ENCODE peak calls at places on chromosomes 1 and 21, in eight cellular contexts. K is fibroblast of the aortic adventitia; P is left lung; S is effector memory CD4-positive, alpha-beta T cell; I is cardiac fibroblast; M is ovary; F is PC-9; D is GM06990. B is an unnamed sample.

GRCh38 chr21:39079617-39080016 is 103.6 kb downstream of the PSMG1 start:
- DNase-seq in M (no peak), D (no peak), I (no peak), F (no peak), P (peak; percentile 95), K (no peak), S (no peak), B (peak; percentile 91)

GRCh38 chr1:113303252-113303651 is 87.1 kb upstream of the MAGI3 start:
- DNase-seq in M (no peak), K (no peak), P (no peak), S (no peak), F (no peak), I (no peak), D (no peak), B (no peak)

GRCh38 chr1:225746361-225747179 is 31.1 kb upstream of the SRP9 start:
- DNase-seq in K (peak; percentile 94), I (peak; percentile 93), P (no peak), D (no peak), F (peak; percentile 59), M (peak; percentile 79), S (no peak), B (peak; percentile 87)

GRCh38 chr1:5938068-5938740 is 54.0 kb downstream of the NPHP4 start:
- DNase-seq in K (no peak), P (no peak), F (no peak), S (no peak), D (no peak), M (no peak), I (peak; percentile 34), B (peak; percentile 23)

GRCh38 chr1:19307804-19308508 is 4.0 kb downstream of the AKR7A2 start:
- DNase-seq in K (no peak), F (no peak), M (no peak), D (no peak), S (no peak), I (no peak), P (no peak), B (no peak)

GRCh38 chr1:152411144-152411543 is 2.9 kb downstream of the CRNN start:
- DNase-seq in P (no peak), D (no peak), I (no peak), S (no peak), F (no peak), M (no peak), K (no peak), B (no peak)

GRCh38 chr1:203985044-203985443 is 87.9 kb upstream of the SOX13 start:
- DNase-seq in M (no peak), F (peak; percentile 51), D (no peak), P (no peak), K (no peak), I (no peak), S (no peak), B (no peak)

GRCh38 chr1:243261389-243261788 is 5.5 kb downstream of the SDCCAG8 start:
- DNase-seq in K (peak; percentile 88), D (no peak), P (no peak), M (no peak), I (peak; percentile 76), F (no peak), S (no peak), B (no peak)

GRCh38 chr1:33982419-33982818 is 118.5 kb downstream of the HMGB4 start:
- DNase-seq in K (no peak), I (no peak), F (no peak), D (no peak), M (no peak), P (no peak), S (no peak), B (no peak)

DNA sequence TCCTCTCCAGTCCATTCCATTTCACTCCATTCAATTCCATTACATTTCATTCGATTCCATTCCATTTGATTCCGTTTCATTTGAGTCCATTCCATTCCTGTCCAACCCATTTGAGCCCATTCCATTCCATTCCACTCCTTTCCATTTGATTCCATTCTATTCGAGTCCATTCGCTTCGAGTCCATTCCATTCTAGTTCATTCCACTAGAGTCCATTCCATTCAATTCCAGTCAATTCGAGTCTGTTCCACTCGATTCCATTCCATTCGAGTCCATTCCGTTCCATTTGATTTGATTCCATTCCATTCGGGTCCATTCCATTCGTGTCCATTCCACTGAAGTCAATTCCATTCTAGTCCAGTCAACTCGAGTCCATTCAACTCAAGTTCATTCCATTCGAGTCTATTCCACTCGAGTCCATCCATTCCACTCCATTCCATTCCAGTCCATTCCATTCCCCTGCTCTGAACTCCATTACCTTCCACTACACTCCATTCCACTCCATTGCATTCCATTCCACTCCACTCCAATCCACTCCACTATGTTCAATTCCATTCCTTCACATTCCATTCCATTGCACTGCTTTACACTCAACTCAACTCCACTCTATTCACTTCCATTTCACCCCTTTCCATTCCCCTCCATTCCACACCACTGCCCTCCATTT is 2569.4 kb upstream of the TPTE start:
- DNase-seq in S (no peak), P (no peak), K (no peak), I (no peak), D (no peak), F (no peak), M (no peak), B (no peak)
- H3K4me3 ChIP-seq in S (no peak overlapping the region), P (no peak overlapping the region), K (no peak overlapping the region), I (no peak overlapping the region), D (no peak overlapping the region), F (no peak overlapping the region), M (no peak overlapping the region), B (no peak overlapping the region)

GRCh38 chr21:26070822-26071425 is 99.6 kb downstream of the APP start:
- DNase-seq in K (peak; percentile 62), M (peak; percentile 40), P (no peak), D (peak; percentile 4), I (peak; percentile 68), F (no peak), S (no peak), B (peak; percentile 90)
- H3K4me3 ChIP-seq in K (no peak overlapping the region), M (no peak overlapping the region), P (no peak overlapping the region), D (no peak overlapping the region), I (no peak overlapping the region), F (no peak overlapping the region), S (peak overlapping the region; percentile 28), B (peak overlapping the region; percentile 37)

GRCh38 chr21:14210738-14211137 is at the start of gene LIPI:
- DNase-seq in D (no peak), S (no peak), M (no peak), K (no peak), F (no peak), I (no peak), P (no peak), B (no peak)

GRCh38 chr21:14215971-14216621 is at the start of gene RBM11:
- DNase-seq in M (peak; percentile 86), I (peak; percentile 39), K (peak; percentile 8), F (peak; percentile 75), P (peak; percentile 93), D (peak; percentile 74), S (peak; percentile 45), B (peak; percentile 8)

GRCh38 chr21:14213164-14213563 is 2.4 kb upstream of the LIPI start:
- DNase-seq in D (no peak), M (no peak), P (no peak), K (no peak), F (no peak), S (no peak), I (no peak), B (no peak)
- H3K4me3 ChIP-seq in D (no peak overlapping the region), M (no peak overlapping the region), P (no peak overlapping the region), K (no peak overlapping the region), F (no peak overlapping the region), S (no peak overlapping the region), I (no peak overlapping the region), B (no peak overlapping the region)

GRCh38 chr1:109509176-109510134 is at the start of gene AMIGO1:
- DNase-seq in D (peak; percentile 75), F (peak; percentile 57), K (peak; percentile 22), I (peak; percentile 19), M (peak; percentile 80), S (peak; percentile 43), P (no peak), B (peak; percentile 41)
- H3K4me3 ChIP-seq in D (peak within 1 kb of the TSS; percentile 71), F (peak within 1 kb of the TSS; percentile 92), K (peak within 1 kb of the TSS; percentile 75), I (peak within 1 kb of the TSS; percentile 68), M (peak within 1 kb of the TSS; percentile 54), S (peak within 1 kb of the TSS; percentile 71), P (peak within 1 kb of the TSS; percentile 48), B (peak within 1 kb of the TSS; percentile 68)

DNA sequence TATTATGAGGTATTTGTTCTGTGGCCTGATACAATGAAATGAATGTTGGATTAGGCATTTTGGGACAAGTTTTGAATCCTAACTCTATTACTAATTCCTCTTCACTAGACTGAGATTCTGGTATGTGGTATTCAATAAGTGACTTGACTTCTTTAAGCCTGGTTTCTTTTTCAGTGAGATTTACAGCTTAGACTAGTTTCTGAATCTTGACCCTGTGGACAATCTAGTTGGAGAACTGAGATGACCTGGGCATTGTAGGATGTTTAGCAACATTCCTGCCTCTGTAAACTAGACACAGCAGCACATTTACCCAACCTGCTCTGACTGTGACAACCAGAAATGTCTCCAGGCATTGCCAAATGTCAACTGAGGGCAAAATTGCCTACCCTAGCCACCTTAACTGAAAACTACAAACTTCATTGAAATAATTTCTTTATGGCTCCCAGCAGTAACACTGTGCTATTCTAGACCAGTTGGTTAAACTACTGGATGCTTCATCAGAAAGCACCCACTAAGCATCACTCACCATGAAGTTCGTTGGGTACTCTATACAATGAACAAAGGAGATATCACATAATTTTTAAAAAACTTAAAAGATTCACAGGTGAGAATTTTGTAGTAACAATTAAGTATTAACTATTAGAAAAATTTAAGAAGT is 16.8 kb downstream of the PTPRC start:
- DNase-seq in M (no peak), K (no peak), S (no peak), F (peak; percentile 15), P (no peak), D (no peak), I (peak; percentile 23), B (no peak)
- H3K4me3 ChIP-seq in M (no peak overlapping the region), K (no peak overlapping the region), S (peak overlapping the region; percentile 3), F (no peak overlapping the region), P (no peak overlapping the region), D (peak overlapping the region; percentile 10), I (no peak overlapping the region), B (no peak overlapping the region)

B was measured in fibroblast of villous mesenchyme.